ENCODE peak calls at places on chromosomes 12 and 14, in six cellular contexts. C, L, O, Y, U and M are unnamed samples.

GRCh38 chr14:59301354-59301753 is 112.9 kb downstream of the DAAM1 start:
- DNase-seq in U (peak; percentile 78), Y (no peak), C (peak; percentile 53), O (no peak), L (no peak), M (peak; percentile 50)

GRCh38 chr12:47458273-47458672 is 247.6 kb downstream of the RPAP3 start:
- DNase-seq in O (no peak), C (no peak), L (peak; percentile 3), U (peak; percentile 73), Y (no peak), M (no peak)

GRCh38 chr12:117890644-117891043 is 78.1 kb downstream of the KSR2 start:
- DNase-seq in L (no peak), O (no peak), Y (no peak), C (no peak), U (no peak), M (no peak)

GRCh38 chr12:76708291-76708690 is 55.6 kb upstream of the ZDHHC17 start:
- DNase-seq in U (no peak), C (no peak), Y (no peak), O (no peak), L (no peak), M (no peak)

GRCh38 chr14:32300146-32300545 is 29.0 kb upstream of the AKAP6 start:
- DNase-seq in C (no peak), L (no peak), U (no peak), Y (no peak), O (no peak), M (no peak)

GRCh38 chr14:106024983-106025604 is 498.7 kb downstream of the TMEM121 start:
- DNase-seq in Y (no peak), O (no peak), L (no peak), C (no peak), U (no peak), M (no peak)

GRCh38 chr14:23631702-23632460 is 4.3 kb upstream of the DHRS2 start:
- DNase-seq in C (peak; percentile 51), L (peak; percentile 65), Y (peak; percentile 75), U (peak; percentile 96), O (peak; percentile 63), M (peak; percentile 81)

GRCh38 chr12:10025236-10025635 is 5.2 kb upstream of the CLEC9A start:
- DNase-seq in L (no peak), C (no peak), Y (no peak), O (no peak), U (no peak), M (no peak)

GRCh38 chr12:124493809-124494750 is 73.3 kb downstream of the NCOR2 start:
- DNase-seq in C (peak; percentile 86), O (no peak), U (no peak), L (no peak), Y (no peak), M (no peak)

GRCh38 chr14:85958069-85958468 is 428.1 kb downstream of the FLRT2 start:
- DNase-seq in L (no peak), Y (no peak), C (no peak), U (no peak), O (no peak), M (no peak)

GRCh38 chr12:46049665-46050064 is 59.3 kb upstream of the SCAF11 start:
- DNase-seq in Y (no peak), C (no peak), U (no peak), L (no peak), O (no peak), M (no peak)

GRCh38 chr12:130097342-130097741 is 64.9 kb upstream of the FZD10 start:
- DNase-seq in O (no peak), L (no peak), Y (no peak), U (no peak), C (no peak), M (no peak)

GRCh38 chr14:67151082-67151666 is 38.1 kb upstream of the GARIN2 start:
- DNase-seq in Y (no peak), O (no peak), L (no peak), C (no peak), U (no peak), M (no peak)

GRCh38 chr12:21324551-21324950 is 10.2 kb downstream of the SLCO1A2 start:
- DNase-seq in C (no peak), L (no peak), O (no peak), Y (no peak), U (no peak), M (no peak)

GRCh38 chr12:39173689-39174088 is 268.3 kb upstream of the CPNE8 start:
- DNase-seq in C (no peak), L (no peak), Y (no peak), U (no peak), O (no peak), M (no peak)

GRCh38 chr12:94099191-94099983 is 49.0 kb upstream of the PLXNC1 start:
- DNase-seq in L (no peak), C (no peak), U (no peak), Y (peak; percentile 81), O (peak; percentile 18), M (peak; percentile 8)

GRCh38 chr12:104720346-104721064 is 237.6 kb downstream of the SLC41A2 start:
- DNase-seq in Y (peak; percentile 47), C (no peak), O (no peak), U (no peak), L (no peak), M (peak; percentile 44)

GRCh38 chr12:96422192-96422591 is 22.0 kb upstream of the CDK17 start:
- DNase-seq in Y (peak; percentile 85), O (no peak), C (no peak), U (no peak), L (no peak), M (peak; percentile 89)

GRCh38 chr14:70934502-70935134 is 27.4 kb downstream of the PCNX1 start:
- DNase-seq in Y (peak; percentile 71), C (peak; percentile 34), O (no peak), U (peak; percentile 29), L (no peak), M (peak; percentile 74)

GRCh38 chr14:32764131-32764530 is 174.5 kb upstream of the NPAS3 start:
- DNase-seq in O (no peak), L (no peak), Y (no peak), C (no peak), U (no peak), M (no peak)

GRCh38 chr14:103597623-103598372 is 31.2 kb upstream of the KLC1 start:
- DNase-seq in C (no peak), Y (peak; percentile 95), U (no peak), O (peak; percentile 23), L (peak; percentile 26), M (no peak)

GRCh38 chr14:103880334-103880985 is 33.1 kb upstream of the PPP1R13B start:
- DNase-seq in C (no peak), U (no peak), O (no peak), L (no peak), Y (peak; percentile 51), M (peak; percentile 43)

GRCh38 chr14:93017341-93017797 is 94.4 kb downstream of the CHGA start:
- DNase-seq in O (no peak), C (no peak), L (no peak), U (no peak), Y (no peak), M (no peak)

DNA sequence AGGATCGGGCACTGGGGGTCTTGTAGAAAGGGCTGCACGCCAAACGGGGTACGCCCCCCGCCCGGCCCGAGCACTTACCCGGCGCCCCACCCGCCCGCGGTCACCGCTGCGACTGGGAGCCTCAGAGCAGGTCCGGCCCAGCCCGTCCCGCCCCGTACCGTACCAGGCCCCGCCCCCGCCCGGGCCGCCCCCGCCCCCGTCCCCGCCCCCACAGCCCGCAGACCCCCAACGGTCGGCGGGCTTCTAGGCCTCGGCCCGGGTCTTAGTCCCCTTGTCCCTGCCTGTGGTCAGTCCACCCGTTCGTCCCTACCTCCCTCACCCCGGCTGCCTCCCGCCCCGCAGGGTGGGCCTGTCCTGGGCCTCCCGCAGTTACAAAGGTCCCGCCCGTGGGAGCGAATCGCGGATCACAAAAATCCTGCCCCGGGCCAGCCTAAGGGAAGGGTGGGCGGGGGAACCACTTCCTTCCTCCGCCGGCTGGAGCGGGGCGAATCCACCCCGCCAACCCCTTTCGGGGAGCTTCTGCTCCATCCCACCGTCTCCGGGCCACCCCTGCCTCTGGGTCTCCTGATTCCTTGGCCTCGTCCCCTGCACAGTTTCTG is at the start of gene HVCN1:
- DNase-seq in C (no peak), Y (no peak), U (no peak), L (no peak), O (peak; percentile 87), M (no peak)
- TF ChIP-seq POLR2A in C (peak; percentile 58), Y (no peak), U (no peak), L (no peak), O (no peak), M (no peak)

DNA sequence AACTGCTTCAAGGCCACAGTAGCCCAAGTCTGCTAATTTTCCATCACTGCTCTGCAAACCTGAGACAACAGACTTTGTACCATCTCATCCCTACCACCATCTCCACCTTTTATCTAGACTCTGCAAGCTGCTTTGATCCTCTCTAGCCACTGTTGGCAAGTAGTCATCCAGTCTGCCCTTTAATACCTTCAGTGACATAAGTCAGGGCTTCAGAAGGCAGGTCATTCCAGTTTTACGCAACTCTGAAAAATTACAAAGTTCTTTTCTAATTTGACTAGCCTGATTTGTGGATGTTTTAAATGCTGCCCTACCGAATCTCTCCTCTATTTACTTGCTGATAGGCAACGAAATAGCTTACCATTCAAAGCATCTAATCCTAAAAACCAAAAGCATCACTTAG is 2.8 kb downstream of the FERMT2 start:
- DNase-seq in O (no peak), C (no peak), Y (no peak), L (no peak), U (peak; percentile 89), M (no peak)
- H3K9ac ChIP-seq in O (no peak overlapping the region), C (no peak overlapping the region), Y (peak overlapping the region; percentile 84), L (no peak overlapping the region), U (peak overlapping the region; percentile 30), M (no peak overlapping the region)

GRCh38 chr12:52964556-52965336 is 15.8 kb downstream of the KRT18 start:
- DNase-seq in O (no peak), U (no peak), L (no peak), Y (no peak), C (no peak), M (no peak)
- H3K4me1 ChIP-seq in O (peaks cover 8% of the 10 kb centered on the region), U (peaks cover 33% of the 10 kb centered on the region), L (peaks cover 19% of the 10 kb centered on the region), Y (peaks cover under 1% of the 10 kb centered on the region), C (no peaks in the 10 kb centered on the region), M (no peaks in the 10 kb centered on the region)

GRCh38 chr14:77032483-77032853 is 4.0 kb upstream of the IRF2BPL start:
- DNase-seq in O (no peak), L (no peak), U (no peak), Y (no peak), C (no peak), M (no peak)

GRCh38 chr14:77033622-77034521 is 5.4 kb upstream of the IRF2BPL start:
- DNase-seq in U (peak; percentile 81), C (peak; percentile 72), Y (peak; percentile 96), O (no peak), L (no peak), M (peak; percentile 93)

GRCh38 chr14:77031680-77032482 is 3.4 kb upstream of the IRF2BPL start:
- DNase-seq in L (no peak), O (no peak), C (no peak), Y (peak; percentile 93), U (no peak), M (peak; percentile 30)

GRCh38 chr14:77035267-77035666 is 6.8 kb upstream of the IRF2BPL start:
- DNase-seq in L (no peak), C (no peak), Y (no peak), U (no peak), O (no peak), M (no peak)

GRCh38 chr14:77032854-77033621 is 4.5 kb upstream of the IRF2BPL start:
- DNase-seq in L (no peak), Y (peak; percentile 98), C (no peak), U (peak; percentile 86), O (no peak), M (peak; percentile 91)
- TF ChIP-seq POLR2A in L (no peak), Y (peak; percentile 83), C (peak; percentile 65), U (peak; percentile 47), O (no peak), M (no peak)

GRCh38 chr12:57524814-57525614 is 2.4 kb downstream of the MBD6 start:
- DNase-seq in O (peak; percentile 40), L (no peak), U (no peak), Y (no peak), C (no peak), M (no peak)
- H3K9ac ChIP-seq in O (peak overlapping the region; percentile 94), L (no peak overlapping the region), U (peak overlapping the region; percentile 89), Y (peak overlapping the region; percentile 11), C (no peak overlapping the region), M (no peak overlapping the region)